ENCODE peak calls at places on chromosomes 3 and 15, in four cellular contexts. One of them, this sample, is unnamed.

GRCh38 chr3:69339766-69340165 is 46.1 kb downstream of the FRMD4B start:
- DNase-seq in T-helper 17 cell: no peak
- DNase-seq in posterior vena cava: no peak
- DNase-seq in NCI-H510A treated with DMSO at 0.1 percent for 48 hours: no peak
- DNase-seq in this sample: no peak

GRCh38 chr3:188631291-188632010 is 477.5 kb downstream of the LPP start:
- DNase-seq in T-helper 17 cell: no peak
- DNase-seq in posterior vena cava: no peak
- DNase-seq in NCI-H510A treated with DMSO at 0.1 percent for 48 hours: no peak
- DNase-seq in this sample: peak

GRCh38 chr3:136836511-136837156 is 17.7 kb downstream of the SLC35G2 start:
- DNase-seq in T-helper 17 cell: no peak
- DNase-seq in posterior vena cava: no peak
- DNase-seq in NCI-H510A treated with DMSO at 0.1 percent for 48 hours: no peak
- DNase-seq in this sample: no peak

GRCh38 chr3:43270078-43270477 is 16.3 kb upstream of the SNRK start:
- DNase-seq in T-helper 17 cell: no peak
- DNase-seq in posterior vena cava: no peak
- DNase-seq in NCI-H510A treated with DMSO at 0.1 percent for 48 hours: no peak
- DNase-seq in this sample: no peak

GRCh38 chr3:15277861-15278260 is 54.5 kb downstream of the SH3BP5 start:
- DNase-seq in T-helper 17 cell: no peak
- DNase-seq in posterior vena cava: no peak
- DNase-seq in NCI-H510A treated with DMSO at 0.1 percent for 48 hours: no peak
- DNase-seq in this sample: no peak

GRCh38 chr15:82851981-82852511 is 42.6 kb downstream of the WHAMM start:
- DNase-seq in T-helper 17 cell: no peak
- DNase-seq in posterior vena cava: no peak
- DNase-seq in NCI-H510A treated with DMSO at 0.1 percent for 48 hours: no peak
- DNase-seq in this sample: peak

GRCh38 chr3:13309004-13309403 is 111.1 kb downstream of the NUP210 start:
- DNase-seq in T-helper 17 cell: no peak
- DNase-seq in posterior vena cava: no peak
- DNase-seq in NCI-H510A treated with DMSO at 0.1 percent for 48 hours: no peak
- DNase-seq in this sample: no peak

GRCh38 chr15:63996794-63997357 is 49.4 kb downstream of the DAPK2 start:
- DNase-seq in T-helper 17 cell: no peak
- DNase-seq in posterior vena cava: no peak
- DNase-seq in NCI-H510A treated with DMSO at 0.1 percent for 48 hours: no peak
- DNase-seq in this sample: no peak

GRCh38 chr3:155948476-155948875 is 78.0 kb downstream of the GMPS start:
- DNase-seq in T-helper 17 cell: no peak
- DNase-seq in posterior vena cava: no peak
- DNase-seq in NCI-H510A treated with DMSO at 0.1 percent for 48 hours: no peak
- DNase-seq in this sample: peak

GRCh38 chr15:70114226-70114625 is 16.5 kb upstream of the TLE3 start:
- DNase-seq in T-helper 17 cell: no peak
- DNase-seq in posterior vena cava: no peak
- DNase-seq in NCI-H510A treated with DMSO at 0.1 percent for 48 hours: no peak
- DNase-seq in this sample: no peak

GRCh38 chr3:150775001-150775599 is 12.1 kb upstream of the SIAH2 start:
- DNase-seq in T-helper 17 cell: no peak
- DNase-seq in posterior vena cava: no peak
- DNase-seq in NCI-H510A treated with DMSO at 0.1 percent for 48 hours: no peak
- DNase-seq in this sample: peak

GRCh38 chr3:58333206-58334012 is 717 bp downstream of the PXK start:
- DNase-seq in T-helper 17 cell: no peak
- DNase-seq in posterior vena cava: no peak
- DNase-seq in NCI-H510A treated with DMSO at 0.1 percent for 48 hours: peak
- DNase-seq in this sample: peak

GRCh38 chr15:49876401-49877038 is 242.5 kb downstream of the ATP8B4 start:
- DNase-seq in T-helper 17 cell: no peak
- DNase-seq in posterior vena cava: no peak
- DNase-seq in NCI-H510A treated with DMSO at 0.1 percent for 48 hours: no peak
- DNase-seq in this sample: no peak

GRCh38 chr3:139421034-139421433 is 31.6 kb upstream of the COPB2 start:
- DNase-seq in T-helper 17 cell: no peak
- DNase-seq in posterior vena cava: no peak
- DNase-seq in NCI-H510A treated with DMSO at 0.1 percent for 48 hours: no peak
- DNase-seq in this sample: no peak

GRCh38 chr15:33608714-33609113 is 297.9 kb downstream of the RYR3 start:
- DNase-seq in T-helper 17 cell: no peak
- DNase-seq in posterior vena cava: no peak
- DNase-seq in NCI-H510A treated with DMSO at 0.1 percent for 48 hours: no peak
- DNase-seq in this sample: peak

GRCh38 chr3:108180214-108180613 is 42.0 kb downstream of the IFT57 start:
- DNase-seq in T-helper 17 cell: no peak
- DNase-seq in posterior vena cava: no peak
- DNase-seq in NCI-H510A treated with DMSO at 0.1 percent for 48 hours: no peak
- DNase-seq in this sample: peak

GRCh38 chr3:105823149-105823866 is 45.5 kb downstream of the CBLB start:
- DNase-seq in T-helper 17 cell: no peak
- DNase-seq in posterior vena cava: no peak
- DNase-seq in NCI-H510A treated with DMSO at 0.1 percent for 48 hours: no peak
- DNase-seq in this sample: peak

GRCh38 chr3:61858054-61858453 is 296.7 kb downstream of the PTPRG start:
- DNase-seq in T-helper 17 cell: no peak
- DNase-seq in posterior vena cava: no peak
- DNase-seq in NCI-H510A treated with DMSO at 0.1 percent for 48 hours: peak
- DNase-seq in this sample: peak

GRCh38 chr3:38573606-38574005 is 75.9 kb downstream of the SCN5A start:
- DNase-seq in T-helper 17 cell: no peak
- DNase-seq in posterior vena cava: no peak
- DNase-seq in NCI-H510A treated with DMSO at 0.1 percent for 48 hours: no peak
- DNase-seq in this sample: no peak

GRCh38 chr3:149180057-149180573 is 41.5 kb downstream of the CP start:
- DNase-seq in T-helper 17 cell: no peak
- DNase-seq in posterior vena cava: peak
- DNase-seq in NCI-H510A treated with DMSO at 0.1 percent for 48 hours: no peak
- DNase-seq in this sample: peak

GRCh38 chr3:16211176-16211904 is 36.9 kb downstream of the GALNT15 start:
- DNase-seq in T-helper 17 cell: no peak
- DNase-seq in posterior vena cava: no peak
- DNase-seq in NCI-H510A treated with DMSO at 0.1 percent for 48 hours: no peak
- DNase-seq in this sample: no peak

GRCh38 chr15:97993310-97993738 is 32.8 kb downstream of the ARRDC4 start:
- DNase-seq in T-helper 17 cell: no peak
- DNase-seq in posterior vena cava: no peak
- DNase-seq in NCI-H510A treated with DMSO at 0.1 percent for 48 hours: no peak
- DNase-seq in this sample: no peak